ENCODE peak calls at places on chromosomes 13 and 19, in nine cellular contexts. F is uterus; U is type B pancreatic cell; T is cardiac muscle cell; C is GM23338; O is CD4-positive, alpha-beta T cell; Z is AG09309; J is AG04450; Q is Peyer's patch. B is an unnamed sample.

GRCh38 chr13:44855860-44856259 is 133.4 kb downstream of the NUFIP1 start:
- DNase-seq in F (no peak), U (no peak), T (no peak), C (no peak), O (no peak), Z (no peak), J (no peak), Q (no peak), B (no peak)

GRCh38 chr19:3670258-3670795 is 29.9 kb downstream of the PIP5K1C start:
- DNase-seq in F (peak; percentile 91), U (no peak), T (peak; percentile 95), C (no peak), O (no peak), Z (peak; percentile 38), J (peak; percentile 73), Q (peak; percentile 71), B (no peak)

GRCh38 chr19:52170304-52170703 is 1.1 kb downstream of the ZNF836 start:
- DNase-seq in F (no peak), U (no peak), T (no peak), C (peak; percentile 20), O (no peak), Z (no peak), J (no peak), Q (no peak), B (no peak)

GRCh38 chr19:2618611-2619010 is 83.9 kb downstream of the GNG7 start:
- DNase-seq in F (no peak), U (no peak), T (peak; percentile 59), C (no peak), O (peak; percentile 60), Z (peak; percentile 55), J (no peak), Q (peak; percentile 87), B (no peak)

GRCh38 chr19:54307389-54307788 is 5.6 kb downstream of the LILRA5 start:
- DNase-seq in F (no peak), U (peak; percentile 40), T (no peak), C (no peak), O (no peak), Z (no peak), J (no peak), Q (no peak), B (no peak)

GRCh38 chr19:13887529-13887928 is 10.6 kb downstream of the NANOS3 start:
- DNase-seq in F (no peak), U (no peak), T (peak; percentile 36), C (no peak), O (no peak), Z (peak; percentile 54), J (no peak), Q (no peak), B (no peak)

GRCh38 chr13:77857810-77858209 is 60.8 kb downstream of the EDNRB start:
- DNase-seq in F (no peak), U (no peak), T (no peak), C (no peak), O (no peak), Z (no peak), J (no peak), Q (no peak), B (no peak)

GRCh38 chr13:27822873-27823311 is 30.6 kb downstream of the GSX1 start:
- DNase-seq in F (no peak), U (no peak), T (peak; percentile 13), C (peak; percentile 45), O (no peak), Z (no peak), J (no peak), Q (no peak), B (no peak)

GRCh38 chr13:85864963-85865530 is 65.8 kb upstream of the SLITRK6 start:
- DNase-seq in F (no peak), U (no peak), T (peak; percentile 1), C (peak; percentile 78), O (no peak), Z (no peak), J (peak; percentile 3), Q (no peak), B (peak; percentile 54)

GRCh38 chr19:8208710-8209110 is 460 bp upstream of the CERS4 start:
- DNase-seq in F (no peak), U (no peak), T (no peak), C (no peak), O (no peak), Z (no peak), J (no peak), Q (no peak), B (no peak)

GRCh38 chr19:12778020-12778904 is 2.9 kb upstream of the HOOK2 start:
- DNase-seq in F (peak; percentile 72), U (no peak), T (peak; percentile 93), C (peak; percentile 68), O (no peak), Z (no peak), J (no peak), Q (peak; percentile 85), B (peak; percentile 77)

GRCh38 chr19:14632286-14632685 is 42.4 kb downstream of the ADGRE3 start:
- DNase-seq in F (no peak), U (no peak), T (peak; percentile 13), C (peak; percentile 85), O (no peak), Z (no peak), J (no peak), Q (no peak), B (no peak)

GRCh38 chr19:49555600-49556411 is 24.6 kb downstream of the NOSIP start:
- DNase-seq in F (peak; percentile 68), U (no peak), T (peak; percentile 52), C (peak; percentile 98), O (peak; percentile 82), Z (no peak), J (no peak), Q (peak; percentile 88), B (peak; percentile 72)

GRCh38 chr13:93547886-93548285 is 321.3 kb downstream of the GPC6 start:
- DNase-seq in F (no peak), U (no peak), T (no peak), C (no peak), O (no peak), Z (no peak), J (no peak), Q (no peak), B (no peak)

GRCh38 chr19:38444026-38444425 is 10.5 kb downstream of the RYR1 start:
- DNase-seq in F (no peak), U (no peak), T (no peak), C (no peak), O (no peak), Z (no peak), J (no peak), Q (no peak), B (no peak)

GRCh38 chr19:38443458-38444001 is 10.0 kb downstream of the RYR1 start:
- DNase-seq in F (no peak), U (no peak), T (no peak), C (no peak), O (no peak), Z (no peak), J (no peak), Q (no peak), B (no peak)

GRCh38 chr19:38442736-38443135 is 9.2 kb downstream of the RYR1 start:
- DNase-seq in F (no peak), U (no peak), T (no peak), C (no peak), O (no peak), Z (no peak), J (no peak), Q (no peak), B (no peak)

GRCh38 chr19:38440592-38440991 is 7.1 kb downstream of the RYR1 start:
- DNase-seq in F (no peak), U (no peak), T (no peak), C (peak; percentile 22), O (no peak), Z (no peak), J (no peak), Q (no peak), B (no peak)

GRCh38 chr19:38441660-38442348 is 8.3 kb downstream of the RYR1 start:
- DNase-seq in F (no peak), U (no peak), T (peak; percentile 15), C (peak; percentile 91), O (no peak), Z (no peak), J (no peak), Q (no peak), B (peak; percentile 33)
- TF ChIP-seq CTCF in F (no peak), U (no peak), T (peak; percentile 17), C (peak; percentile 61), O (no peak), Z (no peak), J (peak; percentile 8), Q (no peak), B (no peak)

GRCh38 chr13:48370815-48371214 is 42.1 kb downstream of the LPAR6 start:
- DNase-seq in F (no peak), U (no peak), T (no peak), C (no peak), O (no peak), Z (no peak), J (no peak), Q (no peak), B (no peak)

GRCh38 chr13:48369988-48370387 is 42.9 kb downstream of the LPAR6 start:
- DNase-seq in F (no peak), U (no peak), T (no peak), C (no peak), O (no peak), Z (no peak), J (no peak), Q (no peak), B (no peak)
- TF ChIP-seq CTCF in F (no peak), U (no peak), T (no peak), C (no peak), O (no peak), Z (no peak), J (no peak), Q (no peak), B (no peak)

GRCh38 chr19:40513345-40513678 is 46.5 kb downstream of the SPTBN4 start:
- DNase-seq in F (no peak), U (no peak), T (no peak), C (no peak), O (no peak), Z (no peak), J (no peak), Q (no peak), B (no peak)

GRCh38 chr19:40512110-40512472 is 45.3 kb downstream of the SPTBN4 start:
- DNase-seq in F (no peak), U (no peak), T (no peak), C (no peak), O (no peak), Z (no peak), J (no peak), Q (no peak), B (no peak)

GRCh38 chr19:40511487-40511886 is 44.7 kb downstream of the SPTBN4 start:
- DNase-seq in F (no peak), U (no peak), T (no peak), C (no peak), O (no peak), Z (no peak), J (no peak), Q (no peak), B (no peak)

GRCh38 chr19:40513741-40514315 is 47.0 kb downstream of the SPTBN4 start:
- DNase-seq in F (no peak), U (no peak), T (no peak), C (no peak), O (no peak), Z (no peak), J (no peak), Q (no peak), B (no peak)

GRCh38 chr19:40512473-40513344 is 45.9 kb downstream of the SPTBN4 start:
- DNase-seq in F (no peak), U (no peak), T (peak; percentile 33), C (peak; percentile 82), O (no peak), Z (no peak), J (no peak), Q (no peak), B (peak; percentile 52)
- TF ChIP-seq CTCF in F (no peak), U (no peak), T (no peak), C (no peak), O (no peak), Z (no peak), J (no peak), Q (no peak), B (no peak)

GRCh38 chr13:73059460-73060250 is 850 bp downstream of the KLF5 start:
- DNase-seq in F (peak; percentile 31), U (no peak), T (no peak), C (peak; percentile 80), O (peak; percentile 32), Z (no peak), J (no peak), Q (peak; percentile 60), B (peak; percentile 57)
- TF ChIP-seq CTCF in F (no peak), U (peak; percentile 29), T (no peak), C (no peak), O (no peak), Z (peak; percentile 10), J (no peak), Q (no peak), B (no peak)

B was measured in endothelial cell.